ENCODE peak calls at places on chromosomes 2 and 18, in nine cellular contexts. A is PC-3, B is endothelial cell, C is endodermal cell, H is left ventricle myocardium inferior, P is astrocyte of the spinal cord, F is foreskin keratinocyte, J is BE2C, O is GM20000. Q is an unnamed sample.

GRCh38 chr18:31677592-31677991 is 6.8 kb downstream of the B4GALT6 start:
- DNase-seq in A (no peak), B (no peak), C (no peak), H (no peak), P (no peak), F (no peak), J (no peak), O (no peak), Q (no peak)

GRCh38 chr2:25897500-25897899 is 19.2 kb upstream of the ASXL2 start:
- DNase-seq in A (no peak), B (no peak), C (no peak), H (no peak), P (no peak), F (no peak), J (no peak), O (no peak), Q (no peak)

GRCh38 chr2:10283106-10284062 is 19.3 kb upstream of the HPCAL1 start:
- DNase-seq in A (peak; percentile 98), B (no peak), C (no peak), H (no peak), P (peak; percentile 80), F (peak; percentile 20), J (no peak), O (no peak), Q (peak; percentile 61)

GRCh38 chr18:54877076-54877475 is 48.8 kb downstream of the RAB27B start:
- DNase-seq in A (no peak), B (no peak), C (no peak), H (no peak), P (no peak), F (no peak), J (no peak), O (no peak), Q (no peak)

GRCh38 chr18:76489081-76489480 is 6.0 kb downstream of the ZNF516 start:
- DNase-seq in A (no peak), B (no peak), C (no peak), H (no peak), P (no peak), F (no peak), J (no peak), O (no peak), Q (peak; percentile 24)

GRCh38 chr2:88831071-88831791 is 139.8 kb downstream of the RPIA start:
- DNase-seq in A (peak; percentile 30), B (no peak), C (no peak), H (no peak), P (peak; percentile 1), F (no peak), J (no peak), O (no peak), Q (no peak)

GRCh38 chr2:134865388-134865787 is 27.0 kb downstream of the ACMSD start:
- DNase-seq in A (no peak), B (no peak), C (no peak), H (no peak), P (no peak), F (no peak), J (no peak), O (no peak), Q (no peak)

GRCh38 chr2:100822587-100823248 is 2.8 kb downstream of the NPAS2 start:
- DNase-seq in A (peak; percentile 55), B (no peak), C (no peak), H (no peak), P (peak; percentile 43), F (no peak), J (no peak), O (no peak), Q (peak; percentile 59)

GRCh38 chr2:239339241-239339640 is 61.6 kb downstream of the HDAC4 start:
- DNase-seq in A (no peak), B (no peak), C (no peak), H (no peak), P (no peak), F (no peak), J (no peak), O (no peak), Q (no peak)

GRCh38 chr2:23595601-23596251 is 210.7 kb downstream of the KLHL29 start:
- DNase-seq in A (no peak), B (peak; percentile 25), C (no peak), H (no peak), P (peak; percentile 78), F (no peak), J (peak; percentile 72), O (no peak), Q (peak; percentile 9)
- TF ChIP-seq CTCF in A (no peak), B (no peak), C (peak; percentile 42), H (no peak), P (peak; percentile 16), F (no peak), J (peak; percentile 27), O (no peak), Q (no peak)

DNA sequence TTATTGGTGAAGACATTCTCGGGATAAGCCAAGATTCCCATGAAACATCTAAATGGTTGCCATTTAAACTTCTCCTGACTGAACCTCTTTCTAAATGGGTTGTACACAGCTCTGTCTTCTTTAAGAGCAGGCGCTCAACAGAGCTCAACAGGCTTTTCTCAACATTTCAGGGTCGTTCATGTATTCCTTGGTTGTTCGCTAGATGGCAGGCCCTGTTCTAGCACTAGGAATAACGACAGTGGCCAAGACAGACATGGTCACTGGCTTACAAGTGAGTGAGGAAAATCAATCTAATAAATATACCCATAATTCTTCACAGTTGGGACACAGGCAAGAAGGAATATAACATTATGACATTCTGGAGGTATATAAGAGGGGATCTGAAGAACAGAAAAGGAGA is 154.5 kb downstream of the SMAD2 start:
- DNase-seq in A (peak; percentile 21), B (no peak), C (no peak), H (no peak), P (no peak), F (no peak), J (no peak), O (no peak), Q (peak; percentile 40)
- TF ChIP-seq CTCF in A (peak; percentile 29), B (no peak), C (peak; percentile 53), H (peak; percentile 52), P (peak; percentile 15), F (no peak), J (peak; percentile 45), O (no peak), Q (peak; percentile 38)

GRCh38 chr2:42787424-42787787 is 5.0 kb downstream of the HAAO start:
- DNase-seq in A (no peak), B (no peak), C (no peak), H (no peak), P (no peak), F (no peak), J (no peak), O (no peak), Q (no peak)

GRCh38 chr2:42788882-42789281 is 3.5 kb downstream of the HAAO start:
- DNase-seq in A (no peak), B (no peak), C (peak; percentile 36), H (no peak), P (no peak), F (no peak), J (peak; percentile 57), O (no peak), Q (no peak)

GRCh38 chr2:42788478-42788793 is 3.9 kb downstream of the HAAO start:
- DNase-seq in A (no peak), B (no peak), C (no peak), H (no peak), P (no peak), F (no peak), J (no peak), O (no peak), Q (no peak)

GRCh38 chr2:42787788-42788477 is 4.5 kb downstream of the HAAO start:
- DNase-seq in A (no peak), B (no peak), C (peak; percentile 41), H (no peak), P (no peak), F (no peak), J (no peak), O (no peak), Q (no peak)

DNA sequence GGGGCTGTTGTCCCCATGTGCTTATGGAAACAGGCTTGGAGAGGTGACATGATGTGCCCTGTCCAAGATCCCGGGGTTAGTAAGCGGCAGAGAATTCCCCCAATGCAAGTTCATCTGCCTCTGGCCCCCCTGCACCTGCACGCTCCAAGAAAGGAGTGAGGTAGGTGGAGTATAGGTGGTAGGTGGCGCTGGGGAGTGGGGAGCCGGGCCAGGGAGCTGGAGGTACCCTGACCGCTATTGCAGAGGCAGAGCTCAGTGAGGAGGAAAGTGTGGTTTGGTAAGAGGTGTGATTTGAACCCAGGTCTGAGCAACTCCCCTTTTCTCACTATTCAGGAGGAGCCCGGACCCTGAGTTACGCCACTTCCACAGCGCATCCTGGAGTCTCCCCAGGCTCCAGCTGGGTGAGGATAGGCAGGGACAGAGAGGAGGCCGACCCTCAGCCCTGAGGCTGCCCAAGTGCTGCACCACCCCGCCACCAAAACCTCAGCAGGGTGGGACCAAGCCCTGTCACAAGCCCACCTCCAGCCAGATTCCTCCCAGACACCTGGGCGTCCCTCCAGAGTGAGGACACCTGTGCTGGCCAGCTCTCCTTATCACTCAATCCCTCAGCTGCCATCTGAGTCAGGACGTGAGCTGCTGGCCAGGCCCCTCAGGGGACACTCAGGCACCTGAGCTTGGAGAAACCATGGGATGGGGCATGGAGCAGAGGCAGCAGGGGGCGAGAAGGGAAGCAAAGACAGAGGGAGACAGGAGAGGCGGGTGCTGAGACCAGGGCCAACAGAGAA is 5.6 kb downstream of the HAAO start:
- DNase-seq in A (no peak), B (no peak), C (peak; percentile 54), H (no peak), P (no peak), F (no peak), J (no peak), O (no peak), Q (no peak)
- TF ChIP-seq CTCF in A (no peak), B (no peak), C (no peak), H (no peak), P (no peak), F (no peak), J (no peak), O (no peak), Q (no peak)

GRCh38 chr18:12424252-12424651 is 16.5 kb downstream of the PRELID3A start:
- DNase-seq in A (no peak), B (no peak), C (no peak), H (no peak), P (no peak), F (no peak), J (no peak), O (no peak), Q (no peak)

GRCh38 chr18:12423820-12424219 is 16.1 kb downstream of the PRELID3A start:
- DNase-seq in A (peak; percentile 33), B (no peak), C (no peak), H (no peak), P (no peak), F (no peak), J (no peak), O (no peak), Q (no peak)

GRCh38 chr18:12423393-12423792 is 15.7 kb downstream of the PRELID3A start:
- DNase-seq in A (no peak), B (no peak), C (no peak), H (no peak), P (no peak), F (no peak), J (no peak), O (no peak), Q (no peak)

GRCh38 chr18:12421732-12422131 is 14.0 kb downstream of the PRELID3A start:
- DNase-seq in A (no peak), B (no peak), C (no peak), H (no peak), P (no peak), F (no peak), J (no peak), O (no peak), Q (no peak)

DNA sequence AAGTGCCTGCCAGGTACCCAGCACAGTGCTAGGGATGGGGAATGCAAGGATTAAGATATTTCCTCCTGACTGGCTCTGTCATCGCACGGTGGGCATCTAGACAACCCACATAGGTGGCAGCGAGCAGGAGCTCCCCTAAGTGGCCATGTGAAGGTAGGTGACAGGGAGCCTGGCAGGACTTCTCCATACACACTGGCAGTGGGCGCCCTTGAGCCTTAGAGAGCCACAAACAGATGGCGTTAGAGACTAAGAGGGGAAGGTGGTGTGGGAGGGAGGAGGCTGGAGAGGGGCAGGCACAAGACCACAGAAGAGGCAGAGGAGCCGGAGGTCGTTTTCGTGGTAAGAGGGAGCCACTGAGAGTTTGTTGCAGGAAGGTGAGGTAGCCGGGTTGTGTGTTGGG is 15.2 kb downstream of the PRELID3A start:
- DNase-seq in A (peak; percentile 23), B (no peak), C (peak; percentile 73), H (no peak), P (no peak), F (no peak), J (peak; percentile 31), O (no peak), Q (no peak)
- TF ChIP-seq CTCF in A (peak; percentile 64), B (no peak), C (peak; percentile 64), H (no peak), P (peak; percentile 4), F (peak; percentile 26), J (peak; percentile 30), O (peak; percentile 2), Q (no peak)